ENCODE peak calls at places on chromosomes 4 and X, in eight cellular contexts. D is body of pancreas, G is heart left ventricle, Y is breast epithelium, A is adrenal gland, S is stomach, U is upper lobe of left lung, O is uterus. W is an unnamed sample.
A peak's percentile ranks its signal among the peaks of the same experiment; 100 is the strongest.

GRCh38 chr4:165070560-165070959 is 16.9 kb downstream of the TRIM75 start:
- DNase-seq in D (no peak), G (no peak), Y (no peak), A (no peak), S (no peak), U (no peak), O (no peak), W (no peak)

GRCh38 chr4:10661047-10661446 is 23.5 kb downstream of the CLNK start:
- DNase-seq in D (no peak), G (no peak), Y (no peak), A (no peak), S (no peak), U (no peak), O (no peak), W (no peak)

GRCh38 chr4:124633285-124633941 is 79.1 kb downstream of the ANKRD50 start:
- DNase-seq in D (no peak), G (no peak), Y (no peak), A (no peak), S (no peak), U (no peak), O (no peak), W (no peak)

GRCh38 chrX:147859666-147860065 is 52.1 kb upstream of the FMR1 start:
- DNase-seq in D (no peak), G (no peak), Y (no peak), A (no peak), S (no peak), U (no peak), O (no peak), W (no peak)

GRCh38 chrX:153539171-153539978 is 21.9 kb downstream of the ATP2B3 start:
- DNase-seq in D (peak; percentile 63), G (peak; percentile 45), Y (no peak), A (peak; percentile 74), S (peak; percentile 67), U (peak; percentile 80), O (peak; percentile 62), W (peak; percentile 56)

GRCh38 chr4:82784615-82785247 is 13.9 kb downstream of the SCD5 start:
- DNase-seq in D (no peak), G (no peak), Y (no peak), A (no peak), S (no peak), U (no peak), O (no peak), W (no peak)

GRCh38 chr4:10032625-10033024 is 11.3 kb upstream of the SLC2A9 start:
- DNase-seq in D (peak; percentile 60), G (no peak), Y (peak; percentile 68), A (peak; percentile 62), S (no peak), U (no peak), O (no peak), W (no peak)

GRCh38 chr4:101264993-101265815 is 82.1 kb downstream of the PPP3CA start:
- DNase-seq in D (no peak), G (no peak), Y (no peak), A (no peak), S (no peak), U (no peak), O (no peak), W (no peak)

GRCh38 chrX:6227445-6227820 is 1.2 kb downstream of the NLGN4X start:
- DNase-seq in D (no peak), G (no peak), Y (no peak), A (no peak), S (no peak), U (no peak), O (no peak), W (no peak)

GRCh38 chrX:129449141-129449540 is 74.1 kb downstream of the SMARCA1 start:
- DNase-seq in D (no peak), G (no peak), Y (no peak), A (no peak), S (no peak), U (no peak), O (no peak), W (no peak)

GRCh38 chr4:26826721-26827120 is 33.9 kb upstream of the STIM2 start:
- DNase-seq in D (peak; percentile 83), G (no peak), Y (no peak), A (no peak), S (peak; percentile 55), U (no peak), O (no peak), W (no peak)
- H3K4me3 ChIP-seq in D (no peak overlapping the region), G (no peak overlapping the region), Y (no peak overlapping the region), A (no peak overlapping the region), S (no peak overlapping the region), U (no peak overlapping the region), O (no peak overlapping the region), W (no peak overlapping the region)

GRCh38 chr4:174595141-174595929 is 73.0 kb upstream of the HPGD start:
- DNase-seq in D (no peak), G (no peak), Y (no peak), A (no peak), S (no peak), U (no peak), O (no peak), W (no peak)

GRCh38 chr4:174600391-174600790 is 78.1 kb upstream of the HPGD start:
- DNase-seq in D (no peak), G (no peak), Y (no peak), A (no peak), S (no peak), U (no peak), O (no peak), W (no peak)

GRCh38 chr4:174604198-174604597 is 81.9 kb upstream of the HPGD start:
- DNase-seq in D (peak; percentile 29), G (no peak), Y (no peak), A (no peak), S (no peak), U (no peak), O (no peak), W (no peak)

GRCh38 chr4:174596513-174596912 is 74.2 kb upstream of the HPGD start:
- DNase-seq in D (no peak), G (no peak), Y (no peak), A (no peak), S (no peak), U (no peak), O (no peak), W (no peak)

GRCh38 chr4:174598800-174599199 is 76.5 kb upstream of the HPGD start:
- DNase-seq in D (no peak), G (no peak), Y (no peak), A (no peak), S (no peak), U (no peak), O (no peak), W (no peak)
- TF ChIP-seq POLR2A in D (no peak), G (no peak), Y (no peak), A (no peak), S (no peak), U (no peak), O (no peak), W (no peak)

GRCh38 chr4:112648263-112649054 is 11.5 kb downstream of the LARP7 start:
- DNase-seq in D (no peak), G (no peak), Y (no peak), A (no peak), S (no peak), U (no peak), O (no peak), W (no peak)
- H3K27ac ChIP-seq in D (no peak overlapping the region), G (no peak overlapping the region), Y (no peak overlapping the region), A (no peak overlapping the region), S (no peak overlapping the region), U (no peak overlapping the region), O (no peak overlapping the region), W (no peak overlapping the region)

GRCh38 chrX:103256651-103257050 is 1.7 kb upstream of the TCEAL8 start:
- DNase-seq in D (no peak), G (no peak), Y (no peak), A (no peak), S (no peak), U (no peak), O (no peak), W (no peak)

GRCh38 chrX:103254171-103254824 is 657 bp downstream of the TCEAL8 start:
- DNase-seq in D (peak; percentile 55), G (peak; percentile 53), Y (peak; percentile 24), A (peak; percentile 22), S (peak; percentile 42), U (peak; percentile 33), O (peak; percentile 40), W (peak; percentile 9)

GRCh38 chrX:103250977-103251376 is 4.0 kb downstream of the TCEAL8 start:
- DNase-seq in D (no peak), G (no peak), Y (no peak), A (no peak), S (no peak), U (no peak), O (no peak), W (no peak)

GRCh38 chrX:103254921-103255455 is at the start of gene TCEAL8:
- DNase-seq in D (peak; percentile 85), G (peak; percentile 79), Y (peak; percentile 67), A (peak; percentile 80), S (peak; percentile 79), U (no peak), O (peak; percentile 75), W (peak; percentile 39)

DNA sequence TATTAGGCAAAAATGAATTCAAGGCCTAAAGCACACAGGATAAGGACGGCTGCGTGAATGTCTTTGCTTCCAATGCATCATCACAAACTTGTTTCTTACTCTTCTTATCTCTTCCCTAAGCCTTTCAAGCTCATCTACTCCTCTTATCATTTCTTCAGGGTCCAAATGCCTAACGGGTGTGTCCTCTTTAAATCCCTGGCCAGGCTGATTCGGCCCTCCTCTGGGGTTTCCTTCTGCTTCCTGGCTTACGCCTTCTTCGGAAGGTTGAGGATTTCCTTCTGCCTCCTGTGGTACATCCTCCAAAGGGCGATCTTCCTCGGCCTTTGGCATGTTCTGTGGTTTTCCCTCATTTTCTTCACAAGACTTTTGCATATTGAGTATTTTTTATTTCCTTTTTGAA is 1.3 kb downstream of the TCEAL8 start:
- DNase-seq in D (no peak), G (peak; percentile 6), Y (no peak), A (no peak), S (no peak), U (no peak), O (no peak), W (no peak)
- H3K4me3 ChIP-seq in D (no peak overlapping the region), G (peak overlapping the region; percentile 31), Y (peak overlapping the region; percentile 55), A (peak overlapping the region; percentile 69), S (peak overlapping the region; percentile 60), U (no peak overlapping the region), O (peak overlapping the region; percentile 41), W (peak overlapping the region; percentile 64)

GRCh38 chr4:7753931-7754465 is 185.7 kb downstream of the AFAP1 start:
- DNase-seq in D (no peak), G (no peak), Y (no peak), A (no peak), S (no peak), U (no peak), O (no peak), W (no peak)
- TF ChIP-seq POLR2A in D (no peak), G (no peak), Y (no peak), A (no peak), S (no peak), U (no peak), O (no peak), W (no peak)